ENCODE peak calls at places on chromosomes 3 and 15, in ten cellular contexts. Y is esophagus squamous epithelium, A is GM12891, S is GM12878, R is NB4, C is K562, O is A549, D is stomach, W is H54, Z is IMR-90. H is an unnamed sample.

GRCh38 chr3:350978-351377 is 154.4 kb downstream of the CHL1 start:
- DNase-seq in O (no peak), D (no peak), S (no peak), R (no peak), W (no peak), C (no peak), A (no peak), Z (no peak), Y (no peak), H (no peak)

GRCh38 chr15:67746022-67746421 is 79.3 kb upstream of the SKOR1 start:
- DNase-seq in W (no peak), R (peak), O (no peak), C (no peak), Y (no peak), S (no peak), D (no peak), Z (peak), A (no peak), H (peak)

GRCh38 chr3:58388550-58389061 is 45.0 kb downstream of the PDHB start:
- DNase-seq in A (no peak), C (no peak), Z (peak), R (no peak), D (no peak), Y (no peak), O (no peak), S (no peak), W (no peak), H (no peak)

GRCh38 chr15:66779331-66780009 is 77.4 kb downstream of the SMAD6 start:
- DNase-seq in D (no peak), Y (no peak), C (no peak), Z (no peak), S (no peak), W (no peak), O (no peak), A (no peak), R (no peak), H (no peak)

GRCh38 chr3:37601832-37602231 is 259.8 kb upstream of the CTDSPL start:
- DNase-seq in R (no peak), D (no peak), Y (no peak), Z (no peak), A (no peak), W (no peak), S (no peak), C (no peak), O (no peak), H (no peak)

GRCh38 chr3:57729339-57730039 is 26.6 kb upstream of the SLMAP start:
- DNase-seq in W (no peak), Z (peak), R (peak), A (no peak), D (no peak), O (no peak), C (no peak), Y (no peak), S (no peak), H (no peak)

GRCh38 chr3:159911011-159911663 is 77.5 kb upstream of the IL12A start:
- DNase-seq in R (no peak), S (no peak), C (no peak), A (no peak), W (no peak), D (no peak), O (no peak), Z (no peak), Y (no peak), H (no peak)

GRCh38 chr15:93523490-93523889 is 434.5 kb upstream of the RGMA start:
- DNase-seq in C (no peak), S (no peak), O (no peak), W (no peak), R (no peak), Z (no peak), Y (no peak), A (no peak), D (no peak), H (no peak)

GRCh38 chr3:194276768-194277546 is 74.2 kb downstream of the CPN2 start:
- DNase-seq in O (no peak), C (no peak), S (no peak), W (no peak), Y (no peak), Z (peak), D (no peak), R (no peak), A (no peak), H (no peak)

GRCh38 chr3:10970306-10970979 is 22.1 kb upstream of the SLC6A1 start:
- DNase-seq in C (no peak), W (no peak), Y (no peak), A (no peak), Z (no peak), O (no peak), D (no peak), R (no peak), S (no peak), H (no peak)

GRCh38 chr3:33187368-33187634 is 31.3 kb downstream of the SUSD5 start:
- DNase-seq in W (no peak), D (no peak), S (no peak), A (no peak), Z (peak), C (no peak), O (no peak), R (no peak), Y (no peak), H (no peak)

GRCh38 chr3:183085634-183086390 is 13.5 kb downstream of the MCCC1 start:
- DNase-seq in R (peak), Z (peak), Y (no peak), S (no peak), A (no peak), O (peak), D (no peak), W (no peak), C (peak), H (peak)

GRCh38 chr3:30567139-30567753 is 39.2 kb upstream of the TGFBR2 start:
- DNase-seq in O (no peak), R (no peak), Y (no peak), D (no peak), C (no peak), Z (no peak), S (no peak), A (no peak), W (no peak), H (no peak)

GRCh38 chr3:172384836-172385235 is 63.4 kb downstream of the GHSR start:
- DNase-seq in O (no peak), R (no peak), Z (no peak), A (no peak), D (no peak), S (no peak), C (no peak), Y (no peak), W (no peak), H (no peak)

GRCh38 chr3:46692566-46692983 is 904 bp downstream of the ALS2CL start:
- DNase-seq in Y (no peak), Z (no peak), R (no peak), W (peak), O (peak), A (no peak), D (peak), S (no peak), C (peak), H (no peak)
- TF ChIP-seq POLR2A in Y (no peak), Z (no peak), R (no peak), W (no peak), O (no peak), A (no peak), D (peak), S (no peak), C (no peak), H (no peak)

GRCh38 chr3:184567924-184568590 is 6.5 kb downstream of the EPHB3 start:
- DNase-seq in R (peak), A (no peak), Y (no peak), Z (no peak), W (no peak), O (no peak), D (no peak), C (no peak), S (no peak), H (no peak)

GRCh38 chr3:184570501-184570900 is 8.9 kb downstream of the EPHB3 start:
- DNase-seq in Z (no peak), Y (no peak), C (no peak), A (no peak), R (no peak), D (no peak), O (no peak), S (no peak), W (no peak), H (no peak)

GRCh38 chr3:184568591-184568917 is 7.0 kb downstream of the EPHB3 start:
- DNase-seq in A (no peak), Y (no peak), C (no peak), R (no peak), D (no peak), W (no peak), S (no peak), Z (no peak), O (no peak), H (no peak)

GRCh38 chr3:184570035-184570434 is 8.4 kb downstream of the EPHB3 start:
- DNase-seq in A (no peak), Y (no peak), O (no peak), D (no peak), Z (no peak), W (no peak), C (no peak), S (no peak), R (no peak), H (no peak)

DNA sequence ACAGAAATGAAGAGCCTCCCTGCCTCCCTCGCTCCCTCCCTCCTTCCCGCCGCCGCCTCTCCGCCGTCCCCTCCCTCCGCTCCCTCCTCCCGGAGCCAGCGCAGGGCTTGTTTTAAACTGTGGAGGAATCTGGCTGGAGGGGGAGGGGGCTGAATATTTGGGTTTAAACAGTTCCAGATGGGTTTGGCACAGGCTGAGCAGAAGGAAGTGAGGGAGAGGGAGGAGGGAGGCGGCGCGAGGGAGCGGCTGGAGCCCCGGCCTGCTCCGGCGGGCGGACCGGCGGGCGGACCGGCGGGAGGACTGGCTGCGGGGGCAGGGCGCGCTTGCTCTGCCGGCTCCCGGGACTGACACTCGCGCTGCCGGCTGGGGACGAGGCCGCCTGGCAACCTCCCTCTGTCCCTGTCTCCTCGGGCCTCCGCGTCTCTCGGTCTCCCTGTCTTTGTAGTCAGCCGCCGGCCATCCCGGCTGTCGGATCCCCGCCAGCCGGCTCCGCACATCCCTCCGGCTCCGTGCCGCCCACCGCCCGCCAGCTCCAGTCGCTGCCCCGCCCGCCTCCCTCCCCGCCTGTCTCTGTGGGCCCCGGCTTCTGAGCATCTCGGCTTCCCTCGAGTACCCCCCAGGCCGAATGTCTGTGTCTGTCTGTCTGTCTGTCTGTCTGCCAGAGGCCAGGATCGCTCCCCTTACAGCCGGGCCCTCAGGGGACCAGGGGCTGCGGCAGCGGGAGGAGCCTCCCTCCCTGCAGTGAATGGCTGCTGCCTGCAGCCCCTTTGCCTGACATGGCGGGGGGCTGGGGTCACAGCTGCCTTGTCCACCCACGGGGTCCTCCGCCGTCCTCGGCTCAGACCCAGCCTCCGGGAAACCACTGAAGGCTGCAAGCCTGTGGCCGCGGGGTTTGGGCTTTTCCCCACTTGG is 7.6 kb downstream of the EPHB3 start:
- DNase-seq in W (peak), Y (peak), C (peak), R (peak), S (no peak), A (no peak), Z (peak), O (no peak), D (peak), H (no peak)
- TF ChIP-seq POLR2A in W (peak), Y (no peak), C (no peak), R (no peak), S (no peak), A (no peak), Z (no peak), O (no peak), D (no peak), H (no peak)

DNA sequence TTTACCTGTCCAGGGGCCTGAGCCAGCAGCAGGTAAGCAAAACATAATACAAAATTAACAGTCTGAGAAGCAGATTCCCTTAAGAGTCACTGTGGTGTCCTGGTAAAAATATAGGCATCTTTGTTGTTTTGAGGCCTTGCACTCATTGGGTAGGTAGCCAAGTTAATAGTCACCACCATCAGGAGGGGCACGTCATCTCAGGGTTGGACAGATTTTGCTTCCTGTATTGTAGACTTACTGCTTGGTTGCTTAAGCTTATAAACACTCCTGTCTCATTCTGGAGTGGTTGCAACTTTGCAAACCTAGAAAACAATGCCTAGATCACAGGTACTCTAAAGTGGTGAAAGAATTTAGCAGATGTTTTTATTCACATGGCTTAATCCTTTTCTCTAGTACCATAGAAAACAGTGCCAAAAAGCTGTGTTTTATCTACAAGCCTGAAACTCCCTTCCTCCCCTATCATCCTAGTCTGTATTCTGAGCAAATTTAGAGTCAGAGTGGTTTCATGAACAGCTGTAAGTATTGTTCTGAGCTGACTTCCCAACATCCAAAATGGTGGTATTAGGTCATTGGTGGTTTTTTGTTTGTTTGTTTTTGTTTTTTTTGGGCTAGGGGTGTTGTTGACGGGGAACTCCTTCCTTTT is 201.8 kb downstream of the AKAP13 start:
- DNase-seq in Y (no peak), O (no peak), A (no peak), D (peak), S (peak), R (no peak), W (no peak), C (no peak), Z (peak), H (peak)
- TF ChIP-seq POLR2A in Y (no peak), O (no peak), A (no peak), D (no peak), S (no peak), R (no peak), W (no peak), C (no peak), Z (no peak), H (no peak)

DNA sequence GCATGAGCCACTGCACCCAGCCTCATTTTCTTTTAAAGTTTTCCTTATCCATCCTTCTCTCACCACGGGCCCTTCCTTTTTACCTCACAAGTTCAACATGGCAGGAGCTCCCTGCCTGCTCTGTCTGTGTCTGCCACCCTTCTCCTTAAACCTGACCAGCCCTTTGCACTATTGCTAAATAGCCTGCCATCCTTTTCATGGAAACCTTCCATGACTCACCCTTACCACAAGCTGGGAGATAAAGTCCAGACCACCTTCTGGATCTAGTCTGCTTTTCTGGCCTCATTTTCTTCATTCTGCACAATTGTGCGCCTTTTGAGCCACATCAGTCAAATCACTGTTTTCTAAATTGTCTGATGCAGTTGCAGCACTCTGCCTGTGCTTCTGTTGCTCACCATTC is 8.9 kb downstream of the PARP14 start:
- DNase-seq in O (peak), Y (no peak), C (no peak), Z (peak), A (no peak), D (no peak), S (no peak), R (peak), W (no peak), H (no peak)
- TF ChIP-seq POLR2A in O (no peak), Y (no peak), C (no peak), Z (no peak), A (no peak), D (no peak), S (no peak), R (no peak), W (no peak), H (no peak)

GRCh38 chr3:179450321-179450720 is 949 bp downstream of the GNB4 start:
- DNase-seq in O (no peak), W (no peak), R (peak), D (no peak), Y (no peak), A (no peak), S (no peak), C (no peak), Z (peak), H (peak)

GRCh38 chr3:179452872-179453271 is 1.6 kb upstream of the GNB4 start:
- DNase-seq in C (no peak), R (no peak), Z (no peak), S (no peak), O (no peak), D (no peak), A (no peak), W (no peak), Y (no peak), H (no peak)

GRCh38 chr3:179452166-179452544 is 885 bp upstream of the GNB4 start:
- DNase-seq in D (no peak), C (no peak), Y (no peak), O (no peak), S (no peak), Z (peak), R (no peak), A (no peak), W (peak), H (peak)

GRCh38 chr3:179450901-179451334 is 352 bp downstream of the GNB4 start:
- DNase-seq in S (no peak), A (no peak), Y (no peak), C (peak), R (peak), O (peak), Z (peak), D (no peak), W (no peak), H (peak)

GRCh38 chr3:179451335-179452165 is at the start of gene GNB4:
- DNase-seq in W (peak), D (peak), R (peak), C (peak), Z (peak), S (no peak), Y (peak), O (peak), A (peak), H (peak)
- TF ChIP-seq POLR2A in W (peak), D (no peak), R (peak), C (peak), Z (peak), S (peak), Y (no peak), O (peak), A (no peak), H (peak)

DNA sequence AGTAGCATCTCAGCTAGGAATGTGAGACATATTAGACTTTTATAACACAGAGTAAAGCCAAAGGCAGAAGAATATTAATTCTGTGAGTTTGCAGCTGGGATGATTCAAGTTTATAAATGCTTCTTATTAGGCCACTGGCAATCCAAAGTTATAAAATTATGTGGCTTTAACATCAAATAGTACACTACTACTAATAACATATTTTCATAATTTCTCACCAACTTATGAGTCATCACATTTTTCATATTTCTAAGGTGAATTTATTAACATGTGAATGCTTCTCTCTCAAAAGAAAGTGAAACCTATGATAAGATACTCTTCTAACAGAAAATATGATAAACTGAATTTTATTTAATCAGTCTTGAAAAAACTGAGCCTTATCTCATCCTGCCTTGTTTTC is 1348.2 kb upstream of the ALCAM start:
- DNase-seq in R (no peak), A (no peak), C (no peak), Y (no peak), W (no peak), D (no peak), O (no peak), Z (no peak), S (no peak), H (no peak)
- TF ChIP-seq POLR2A in R (no peak), A (no peak), C (no peak), Y (no peak), W (no peak), D (no peak), O (no peak), Z (no peak), S (no peak), H (no peak)

GRCh38 chr15:89167267-89168176 is 53.9 kb downstream of the RLBP1 start:
- DNase-seq in D (peak), R (peak), A (no peak), O (peak), S (peak), W (peak), C (peak), Y (no peak), Z (peak), H (no peak)
- TF ChIP-seq POLR2A in D (no peak), R (no peak), A (no peak), O (no peak), S (no peak), W (no peak), C (no peak), Y (no peak), Z (no peak), H (no peak)

GRCh38 chr15:41661078-41661528 is 898 bp downstream of the MGA start:
- DNase-seq in W (no peak), S (no peak), C (peak), O (no peak), R (peak), D (no peak), A (no peak), Z (no peak), Y (no peak), H (no peak)

GRCh38 chr15:41661529-41662225 is 1.5 kb downstream of the MGA start:
- DNase-seq in S (peak), Z (peak), D (peak), W (peak), C (peak), Y (peak), O (peak), R (peak), A (peak), H (peak)

GRCh38 chr15:41659855-41660234 is 360 bp upstream of the MGA start:
- DNase-seq in S (no peak), A (no peak), W (no peak), D (no peak), O (no peak), Z (no peak), R (no peak), Y (no peak), C (no peak), H (no peak)

GRCh38 chr15:41659190-41659589 is 1.0 kb upstream of the MGA start:
- DNase-seq in R (peak), D (no peak), Z (no peak), Y (no peak), O (no peak), A (no peak), W (no peak), S (no peak), C (no peak), H (peak)

DNA sequence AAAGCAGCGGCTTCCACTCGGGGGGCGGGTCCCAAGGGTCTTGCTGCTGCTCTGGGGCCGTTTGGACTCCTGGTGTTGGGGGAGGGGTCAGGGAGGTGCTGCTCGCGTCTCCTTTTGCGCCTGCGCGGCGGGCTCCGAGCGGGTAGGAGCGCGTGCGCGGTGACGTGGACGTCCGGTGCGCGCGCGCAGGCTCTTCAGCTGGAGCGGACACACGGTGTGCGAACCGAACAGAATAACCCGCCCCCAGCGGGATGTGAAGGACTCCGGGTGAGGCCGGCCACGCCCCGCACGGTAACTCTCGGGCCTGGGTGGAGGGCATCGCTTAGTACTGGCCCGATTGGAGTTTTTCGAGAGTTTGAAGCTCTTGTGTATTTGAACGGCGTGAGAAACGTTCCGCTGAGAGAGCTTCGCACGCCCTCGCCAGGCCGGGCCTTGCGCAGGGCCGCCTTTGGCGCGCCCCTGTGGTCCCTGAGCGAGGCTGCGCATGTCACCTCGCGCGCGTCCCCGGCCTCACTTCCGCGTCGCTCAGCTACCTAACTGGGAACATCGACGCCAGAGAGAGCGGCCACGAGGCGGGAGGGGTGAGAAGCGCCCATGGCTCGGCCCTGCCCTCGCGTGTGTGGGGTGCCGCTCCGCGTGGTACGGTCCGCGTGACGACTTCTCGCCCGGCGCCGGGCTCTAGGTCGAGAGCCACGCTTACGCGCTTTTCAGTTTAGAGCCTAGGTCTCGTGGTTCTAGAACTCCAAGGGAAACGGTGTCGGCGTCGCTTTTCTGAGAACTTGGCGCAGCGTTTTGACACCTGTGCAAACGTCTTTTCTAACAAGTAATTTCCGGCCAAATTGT is at the start of gene MGA:
- DNase-seq in D (peak), W (peak), S (peak), Y (peak), O (peak), A (peak), C (peak), Z (peak), R (peak), H (peak)
- TF ChIP-seq POLR2A in D (no peak), W (no peak), S (peak), Y (no peak), O (no peak), A (peak), C (peak), Z (peak), R (peak), H (peak)

H was measured in erythroblast.